ENCODE peak calls at places on chromosome 11, in seven cellular contexts. Q is ureter; R is GM04504; N is activated T-helper 2 cell treated with anti-CD3 and anti-CD28 coated beads, Interferon-gamma antibody, Interleukin-2, Interleukin-4, amounts not matched to agents 10 μg/mL and 5 μg/mL and 100 μg/mL, durations not matched to agents 14 hours and 24 hours and 36 hours; H is stimulated activated CD8-positive, alpha-beta memory T cell treated with anti-CD3 and anti-CD28 coated beads, Interleukin-4, amount 100 ng/mL, for 4 hours; L is astrocyte of the spinal cord; D is H9. J is an unnamed sample.

GRCh38 chr11:65435330-65435931 is 12.8 kb downstream of the NEAT1 start:
- DNase-seq in Q (peak; percentile 40), R (no peak), N (no peak), H (no peak), L (peak; percentile 32), D (no peak), J (peak; percentile 6)

GRCh38 chr11:33696931-33697638 is 3.5 kb downstream of the C11orf91 start:
- DNase-seq in Q (no peak), R (no peak), N (no peak), H (no peak), L (no peak), D (no peak), J (no peak)

GRCh38 chr11:8033312-8033715 is 46.2 kb downstream of the EIF3F start:
- DNase-seq in Q (peak; percentile 88), R (peak; percentile 57), N (peak; percentile 27), H (no peak), L (peak; percentile 79), D (peak; percentile 81), J (peak; percentile 83)

GRCh38 chr11:111942826-111943225 is 5.7 kb downstream of the DIXDC1 start:
- DNase-seq in Q (no peak), R (no peak), N (no peak), H (no peak), L (peak; percentile 74), D (no peak), J (no peak)

GRCh38 chr11:61775606-61776554 is 16.5 kb downstream of the TMEM258 start:
- DNase-seq in Q (no peak), R (no peak), N (no peak), H (no peak), L (no peak), D (no peak), J (no peak)

GRCh38 chr11:32469791-32470190 is 34.5 kb upstream of the WT1 start:
- DNase-seq in Q (no peak), R (no peak), N (no peak), H (no peak), L (no peak), D (no peak), J (no peak)

GRCh38 chr11:66176650-66177049 is 91.8 kb upstream of the RAB1B start:
- DNase-seq in Q (no peak), R (no peak), N (no peak), H (no peak), L (no peak), D (no peak), J (no peak)

GRCh38 chr11:119169272-119169719 is 771 bp downstream of the NLRX1 start:
- DNase-seq in Q (peak; percentile 60), R (peak; percentile 10), N (peak; percentile 26), H (no peak), L (peak; percentile 29), D (peak; percentile 88), J (peak; percentile 66)

GRCh38 chr11:100851129-100851528 is 164.0 kb downstream of the ARHGAP42 start:
- DNase-seq in Q (no peak), R (no peak), N (no peak), H (no peak), L (no peak), D (no peak), J (no peak)

GRCh38 chr11:33248416-33248957 is 8.7 kb upstream of the HIPK3 start:
- DNase-seq in Q (no peak), R (peak; percentile 43), N (no peak), H (no peak), L (no peak), D (no peak), J (no peak)